ENCODE peak calls at places on chromosomes 13 and 19, in eight cellular contexts. U is IMR-90, K is adrenal gland, J is heart right ventricle, T is choroid plexus epithelial cell, Z is fibroblast of pulmonary artery, F is HFF-Myc, C is spleen. D is an unnamed sample.

GRCh38 chr13:48304132-48304876 is 753 bp downstream of the RB1 start:
- DNase-seq in K (no peak), F (peak; percentile 17), C (peak; percentile 81), Z (peak; percentile 59), T (peak; percentile 63), U (peak; percentile 55), J (peak; percentile 21), D (peak; percentile 52)

GRCh38 chr19:11338164-11338563 is 1.3 kb downstream of the RAB3D start:
- DNase-seq in C (no peak), T (no peak), J (no peak), U (no peak), Z (no peak), K (no peak), F (no peak), D (no peak)

GRCh38 chr19:7979559-7979958 is 25.9 kb downstream of the ELAVL1 start:
- DNase-seq in T (no peak), K (no peak), U (no peak), F (no peak), Z (no peak), J (no peak), C (peak; percentile 48), D (no peak)

GRCh38 chr19:18496167-18496979 is 25.5 kb downstream of the ELL start:
- DNase-seq in J (peak; percentile 35), F (no peak), U (peak; percentile 80), T (peak; percentile 79), C (peak; percentile 85), Z (peak; percentile 51), K (no peak), D (peak; percentile 32)

GRCh38 chr13:28138012-28138755 is at the start of gene PAN3:
- DNase-seq in F (peak; percentile 56), Z (peak; percentile 92), J (peak; percentile 96), C (peak; percentile 99), T (peak; percentile 93), K (peak; percentile 91), U (peak; percentile 89), D (peak; percentile 95)

GRCh38 chr13:39048806-39049205 is 10.6 kb downstream of the NHLRC3 start:
- DNase-seq in K (no peak), C (no peak), J (no peak), T (no peak), U (no peak), Z (no peak), F (no peak), D (no peak)

GRCh38 chr13:79812070-79812850 is 331.3 kb downstream of the NDFIP2 start:
- DNase-seq in U (no peak), Z (no peak), K (no peak), C (no peak), J (no peak), F (no peak), T (no peak), D (no peak)

GRCh38 chr13:101018720-101019119 is 344.1 kb upstream of the TMTC4 start:
- DNase-seq in C (no peak), J (no peak), K (no peak), T (peak; percentile 25), F (no peak), Z (peak; percentile 2), U (peak; percentile 71), D (peak; percentile 75)

GRCh38 chr19:56245062-56245740 is 27.3 kb upstream of the EDDM13 start:
- DNase-seq in K (no peak), C (no peak), T (no peak), J (no peak), Z (no peak), F (no peak), U (peak; percentile 33), D (no peak)

GRCh38 chr13:46295531-46296464 is 84.1 kb downstream of the LRRC63 start:
- DNase-seq in J (no peak), T (peak; percentile 95), Z (peak; percentile 98), K (peak; percentile 51), U (peak; percentile 83), C (no peak), F (peak; percentile 41), D (peak; percentile 95)

GRCh38 chr13:49995535-49996165 is 1.2 kb upstream of the TRIM13 start:
- DNase-seq in J (no peak), U (no peak), Z (no peak), F (no peak), K (no peak), C (no peak), T (peak; percentile 53), D (peak; percentile 40)

GRCh38 chr19:10884273-10884672 is 12.9 kb downstream of the CARM1 start:
- DNase-seq in F (no peak), C (no peak), K (no peak), J (no peak), U (peak; percentile 77), Z (peak; percentile 59), T (peak; percentile 25), D (peak; percentile 42)

GRCh38 chr19:40091205-40092129 is 724 bp upstream of the ZNF780A start:
- DNase-seq in Z (no peak), U (no peak), F (no peak), K (no peak), C (no peak), T (no peak), J (no peak), D (no peak)

GRCh38 chr19:6126335-6126974 is 9.0 kb upstream of the ACSBG2 start:
- DNase-seq in Z (peak; percentile 83), J (no peak), K (no peak), U (peak; percentile 71), F (no peak), C (no peak), T (peak; percentile 75), D (peak; percentile 64)

GRCh38 chr13:100550433-100550832 is 38.2 kb downstream of the GGACT start:
- DNase-seq in Z (peak; percentile 54), C (no peak), J (no peak), K (no peak), T (peak; percentile 77), F (peak; percentile 33), U (peak; percentile 15), D (peak; percentile 57)

GRCh38 chr19:33394006-33394722 is 20.7 kb downstream of the CEBPG start:
- DNase-seq in T (peak; percentile 65), J (peak; percentile 61), C (peak; percentile 78), F (no peak), K (no peak), Z (peak; percentile 73), U (peak; percentile 69), D (peak; percentile 63)

GRCh38 chr19:41570179-41570578 is 5.8 kb upstream of the CEACAM21 start:
- DNase-seq in K (no peak), T (no peak), U (no peak), J (no peak), Z (no peak), F (no peak), C (no peak), D (no peak)

GRCh38 chr19:27673986-27674385 is 1539.0 kb downstream of the UQCRFS1 start:
- DNase-seq in Z (no peak), T (no peak), J (no peak), C (no peak), U (no peak), K (no peak), F (no peak), D (no peak)

GRCh38 chr19:43636121-43636683 is 3.4 kb downstream of the CADM4 start:
- DNase-seq in Z (no peak), T (peak; percentile 15), C (no peak), F (no peak), K (no peak), J (no peak), U (no peak), D (no peak)

GRCh38 chr13:78787189-78787588 is 128.2 kb upstream of the OBI1 start:
- DNase-seq in K (no peak), U (no peak), F (no peak), T (peak; percentile 0), J (no peak), C (no peak), Z (peak; percentile 3), D (peak; percentile 22)

GRCh38 chr19:48858984-48859710 is 9.3 kb downstream of the PLEKHA4 start:
- DNase-seq in K (no peak), F (no peak), C (peak; percentile 93), T (no peak), U (no peak), J (peak; percentile 60), Z (no peak), D (no peak)

GRCh38 chr19:10744848-10745293 is 27.0 kb downstream of the DNM2 start:
- DNase-seq in C (no peak), U (no peak), K (peak; percentile 64), Z (no peak), J (no peak), T (no peak), F (no peak), D (no peak)

GRCh38 chr19:50817941-50818858 is 5.4 kb downstream of the KLK1 start:
- DNase-seq in T (peak; percentile 10), F (no peak), J (peak; percentile 48), Z (peak; percentile 10), U (no peak), C (peak; percentile 88), K (peak; percentile 59), D (no peak)
- H3K4me3 ChIP-seq in T (peak overlapping the region; percentile 35), F (peak overlapping the region; percentile 36), J (peak overlapping the region; percentile 20), Z (peak overlapping the region; percentile 44), U (peak overlapping the region; percentile 42), C (peak overlapping the region; percentile 40), K (peak overlapping the region; percentile 69), D (peak overlapping the region; percentile 31)

GRCh38 chr13:24275041-24275440 is 34.3 kb upstream of the C1QTNF9 start:
- DNase-seq in T (no peak), K (peak; percentile 1), C (no peak), U (no peak), F (no peak), J (no peak), Z (no peak), D (no peak)
- TF ChIP-seq CTCF in T (peak; percentile 18), K (no peak), C (no peak), U (no peak), F (no peak), J (no peak), Z (peak; percentile 8), D (no peak)

DNA sequence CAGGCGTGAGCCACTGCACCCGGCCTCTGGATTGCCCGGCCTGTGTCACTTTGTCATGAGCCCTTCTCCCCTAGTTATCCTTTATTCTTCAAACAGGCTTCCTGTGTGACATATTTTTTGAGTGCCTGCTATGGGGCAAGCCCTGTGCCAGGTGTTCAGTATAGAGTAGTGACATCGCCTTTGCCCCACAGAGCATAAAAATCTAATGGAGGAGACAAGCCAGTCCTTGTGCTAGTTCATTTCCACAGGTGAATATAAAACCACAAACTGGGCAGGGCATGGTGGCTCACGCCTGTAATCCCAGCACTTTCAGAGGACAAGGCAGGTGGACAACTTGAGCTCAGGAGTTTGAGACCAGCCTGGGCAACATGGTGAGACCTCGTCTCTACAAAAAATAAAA is 43.2 kb downstream of the BBC3 start:
- DNase-seq in Z (no peak), C (no peak), F (no peak), K (no peak), U (no peak), T (no peak), J (no peak), D (no peak)
- H3K4me3 ChIP-seq in Z (no peak overlapping the region), C (no peak overlapping the region), F (no peak overlapping the region), K (no peak overlapping the region), U (no peak overlapping the region), T (no peak overlapping the region), J (no peak overlapping the region), D (no peak overlapping the region)

DNA sequence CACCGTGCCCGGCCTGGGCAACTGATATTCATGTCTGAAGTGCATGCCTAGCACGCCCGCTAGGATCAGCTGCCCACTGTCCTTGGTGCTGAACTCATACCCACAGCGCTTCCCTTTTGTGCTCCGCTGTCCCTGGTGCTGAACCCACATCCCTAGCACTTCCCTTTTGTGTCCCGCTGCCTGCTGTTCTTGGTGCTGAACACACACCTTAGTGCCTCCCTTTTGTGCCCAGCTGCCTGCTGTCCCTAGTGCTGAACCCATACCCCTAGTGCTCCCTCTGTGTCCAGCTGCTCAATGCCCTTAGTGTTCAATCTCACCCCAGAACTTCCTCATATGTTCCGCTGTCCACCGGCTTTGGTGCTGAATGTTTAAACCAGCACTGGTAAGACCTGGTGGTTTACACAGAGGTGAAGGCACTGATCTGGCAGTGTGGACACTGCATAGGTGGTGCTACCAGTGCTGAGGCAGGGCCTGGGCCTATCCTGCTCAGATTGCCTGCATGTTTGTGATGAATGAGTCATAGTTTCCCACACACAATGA is 26.3 kb upstream of the SIGLEC11 start:
- DNase-seq in Z (peak; percentile 95), C (peak; percentile 90), F (peak; percentile 90), K (peak; percentile 94), T (peak; percentile 93), U (peak; percentile 90), J (peak; percentile 78), D (peak; percentile 90)
- TF ChIP-seq CTCF in Z (no peak), C (no peak), F (no peak), K (peak; percentile 55), T (peak; percentile 29), U (peak; percentile 7), J (no peak), D (no peak)